ENCODE peak calls at places on chromosome 18, in five cellular contexts. Q is CD8-positive, alpha-beta memory T cell; A is pancreas; S is colonic mucosa; Z is adipocyte. M is an unnamed sample. For H3K9me3, the result is how much of the 10 kb centered on the place peaks cover.

GRCh38 chr18:50559750-50560680 is at the start of gene MAPK4:
- DNase-seq in Q (no peak), A (peak), S (peak), Z (peak), M (no peak)

GRCh38 chr18:58449366-58449935 is 179.4 kb downstream of the ALPK2 start:
- DNase-seq in Q (no peak), A (no peak), S (no peak), Z (no peak), M (no peak)

GRCh38 chr18:5891361-5892215 is 3.7 kb downstream of the TMEM200C start:
- DNase-seq in Q (no peak), A (peak), S (no peak), Z (no peak), M (no peak)

GRCh38 chr18:24071779-24072178 is 57.2 kb downstream of the TTC39C start:
- DNase-seq in Q (no peak), A (no peak), S (no peak), Z (no peak), M (no peak)

GRCh38 chr18:25516747-25517498 is 165.0 kb upstream of the ZNF521 start:
- DNase-seq in Q (no peak), A (no peak), S (no peak), Z (peak), M (no peak)

GRCh38 chr18:9788140-9788539 is 80.0 kb downstream of the RAB31 start:
- DNase-seq in Q (no peak), A (no peak), S (no peak), Z (no peak), M (no peak)

GRCh38 chr18:657311-657997 is at the start of gene TYMS:
- DNase-seq in Q (peak), A (peak), S (peak), Z (peak), M (no peak)

GRCh38 chr18:51430538-51430937 is 233.1 kb upstream of the MEX3C start:
- DNase-seq in Q (no peak), A (no peak), S (no peak), Z (no peak), M (no peak)

GRCh38 chr18:21129586-21130216 is 18.1 kb upstream of the ROCK1 start:
- DNase-seq in Q (no peak), A (no peak), S (no peak), Z (peak), M (no peak)

GRCh38 chr18:44969214-44969842 is 288.6 kb downstream of the SETBP1 start:
- DNase-seq in Q (no peak), A (no peak), S (no peak), Z (peak), M (no peak)

GRCh38 chr18:80033181-80034067 is 810 bp upstream of the RBFA start:
- DNase-seq in Q (peak), A (no peak), S (no peak), Z (no peak), M (no peak)

GRCh38 chr18:58239879-58240278 is 195.9 kb downstream of the NEDD4L start:
- DNase-seq in Q (no peak), A (no peak), S (no peak), Z (no peak), M (no peak)

GRCh38 chr18:12305930-12306629 is 2.0 kb upstream of the TUBB6 start:
- DNase-seq in Q (no peak), A (no peak), S (no peak), Z (no peak), M (no peak)

GRCh38 chr18:28015671-28016070 is 161.3 kb downstream of the CDH2 start:
- DNase-seq in Q (no peak), A (no peak), S (no peak), Z (no peak), M (no peak)

GRCh38 chr18:1848716-1849115 is 722.6 kb downstream of the METTL4 start:
- DNase-seq in Q (no peak), A (no peak), S (no peak), Z (no peak), M (no peak)

GRCh38 chr18:67519582-67519981 is 3.1 kb upstream of the DSEL start:
- DNase-seq in Q (no peak), A (no peak), S (no peak), Z (peak), M (no peak)

GRCh38 chr18:64966667-64967066 is 784.1 kb upstream of the CDH7 start:
- DNase-seq in Q (no peak), A (no peak), S (no peak), Z (no peak), M (no peak)

GRCh38 chr18:23380001-23380550 is 73.0 kb upstream of the RIOK3 start:
- DNase-seq in Q (no peak), A (no peak), S (no peak), Z (no peak), M (no peak)

GRCh38 chr18:7233398-7233797 is 2.5 kb downstream of the LRRC30 start:
- DNase-seq in Q (no peak), A (no peak), S (no peak), Z (no peak), M (no peak)

GRCh38 chr18:35581555-35582309 is at the start of gene GALNT1:
- DNase-seq in Q (peak), A (peak), S (peak), Z (peak), M (no peak)

GRCh38 chr18:63831080-63831788 is 56.0 kb downstream of the SERPINB7 start:
- DNase-seq in Q (no peak), A (no peak), S (no peak), Z (peak), M (no peak)

GRCh38 chr18:76859474-76860339 is 37.4 kb downstream of the ZNF236 start:
- DNase-seq in Q (peak), A (no peak), S (no peak), Z (no peak), M (peak)

GRCh38 chr18:48838921-48839818 is 111.6 kb downstream of the SMAD7 start:
- DNase-seq in Q (no peak), A (peak), S (no peak), Z (peak), M (no peak)

GRCh38 chr18:80159713-80160636 is 50.9 kb downstream of the ADNP2 start:
- DNase-seq in Q (peak), A (peak), S (no peak), Z (peak), M (no peak)

GRCh38 chr18:24011095-24011917 is 3.2 kb upstream of the TTC39C start:
- DNase-seq in Q (peak), A (no peak), S (no peak), Z (no peak), M (no peak)

GRCh38 chr18:75574197-75574596 is 146.7 kb upstream of the SMIM21 start:
- DNase-seq in Q (no peak), A (no peak), S (no peak), Z (no peak), M (no peak)

GRCh38 chr18:76885011-76885410 is 62.7 kb downstream of the ZNF236 start:
- DNase-seq in Q (no peak), A (no peak), S (no peak), Z (no peak), M (no peak)

GRCh38 chr18:50649821-50650220 is 89.9 kb downstream of the MAPK4 start:
- DNase-seq in Q (no peak), A (no peak), S (no peak), Z (no peak), M (no peak)

GRCh38 chr18:48412339-48412929 is 3.3 kb upstream of the ZBTB7C start:
- DNase-seq in Q (no peak), A (no peak), S (peak), Z (peak), M (no peak)

GRCh38 chr18:8662574-8663255 is 42.6 kb upstream of the MTCL1 start:
- DNase-seq in Q (no peak), A (no peak), S (no peak), Z (no peak), M (no peak)

GRCh38 chr18:5468394-5468793 is 75.4 kb downstream of the EPB41L3 start:
- DNase-seq in Q (no peak), A (no peak), S (no peak), Z (no peak), M (no peak)

DNA sequence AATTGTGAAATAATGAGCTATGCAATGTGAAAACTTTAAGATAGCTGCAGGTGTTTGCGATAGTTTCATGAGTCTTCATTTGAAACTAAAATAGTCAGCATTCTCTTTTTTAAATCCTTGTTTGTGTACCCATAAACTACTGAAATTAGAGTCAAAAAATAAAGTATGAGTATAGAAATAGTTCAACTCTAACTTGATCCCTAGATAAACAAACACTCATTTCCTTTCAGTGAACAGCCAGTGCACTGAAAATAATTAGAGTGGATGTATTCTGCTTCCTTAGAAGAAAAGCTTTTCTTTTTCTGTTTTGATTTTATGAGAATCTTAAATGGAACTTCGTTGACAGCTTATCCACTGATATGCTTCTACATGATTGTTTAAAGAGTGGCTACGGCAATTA is 1033.4 kb downstream of the SOCS6 start:
- DNase-seq in Q (no peak), A (no peak), S (no peak), Z (no peak), M (no peak)
- H3K9me3 ChIP-seq in Q (under half), A (under half), S (under half), Z (under half), M (under half)

DNA sequence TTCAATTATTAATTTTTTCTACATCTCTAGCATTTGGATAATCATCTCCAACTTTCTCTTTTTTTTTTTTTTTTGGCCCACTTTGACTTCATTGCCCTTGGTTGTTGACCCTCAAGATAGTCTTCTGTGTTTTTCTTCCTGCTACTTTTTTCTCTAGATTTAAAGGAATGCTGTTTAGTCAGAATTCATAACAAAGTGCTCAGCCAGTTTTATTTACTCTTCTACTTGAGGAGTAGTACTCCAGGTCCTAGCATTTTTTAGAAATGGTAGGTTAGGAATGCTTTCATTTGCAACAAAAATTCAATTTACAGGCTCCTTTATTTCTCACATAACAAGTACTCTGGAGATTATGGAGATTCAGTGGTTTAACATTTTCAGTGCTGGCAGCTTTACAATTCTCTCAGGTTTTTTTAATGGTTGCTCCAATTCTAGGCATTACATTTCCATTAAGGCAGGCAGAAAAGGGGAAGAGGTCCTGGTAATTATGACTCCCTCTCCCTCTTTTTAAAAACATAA is 58.2 kb downstream of the KIAA1328 start:
- DNase-seq in Q (no peak), A (no peak), S (no peak), Z (no peak), M (no peak)
- H3K9me3 ChIP-seq in Q (under half), A (under half), S (under half), Z (under half), M (under half)

GRCh38 chr18:77985486-77985885 is 735.8 kb downstream of the GALR1 start:
- DNase-seq in Q (no peak), A (no peak), S (no peak), Z (no peak), M (no peak)
- H3K9me3 ChIP-seq in Q (under half), A (under half), S (under half), Z (under half), M (under half)

DNA sequence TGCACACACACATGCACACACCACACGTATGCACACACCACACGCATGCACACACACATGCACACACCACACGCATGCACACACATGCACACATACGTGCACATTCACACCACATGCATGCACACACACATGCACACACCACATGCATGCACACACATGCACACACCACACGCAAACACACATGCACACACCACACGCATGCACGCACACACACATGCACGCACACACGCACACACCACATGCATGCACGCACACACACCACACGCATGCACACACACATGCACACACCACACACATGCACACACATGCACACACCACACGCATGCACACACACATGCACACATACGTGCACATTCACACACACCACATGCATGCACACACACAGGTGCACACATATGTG is 169.8 kb upstream of the SALL3 start:
- DNase-seq in Q (no peak), A (peak), S (no peak), Z (no peak), M (no peak)
- H3K9me3 ChIP-seq in Q (under half), A (under half), S (under half), Z (under half), M (under half)

DNA sequence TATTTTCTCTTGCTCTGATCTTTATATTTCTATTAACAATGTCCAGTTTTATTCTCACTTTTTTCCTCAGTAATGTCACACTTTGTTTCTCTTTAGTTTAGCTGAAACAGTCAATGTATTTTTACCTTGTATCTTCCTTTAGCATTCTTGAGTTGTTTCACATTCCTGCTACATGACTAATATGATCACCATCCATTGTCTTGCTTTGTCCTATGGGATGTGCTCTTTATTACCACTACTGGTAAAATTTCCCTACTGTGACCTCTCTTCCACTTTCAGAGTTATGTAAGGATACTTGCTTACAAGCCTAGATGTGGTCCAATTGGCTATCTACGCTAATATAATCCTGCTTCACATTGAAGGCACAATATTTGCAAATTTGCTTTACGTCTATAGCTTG is 457.9 kb downstream of the PIK3C3 start:
- DNase-seq in Q (no peak), A (no peak), S (no peak), Z (no peak), M (no peak)
- H3K9me3 ChIP-seq in Q (under half), A (under half), S (under half), Z (under half), M (under half)

GRCh38 chr18:14921547-14921946 is 173.6 kb downstream of the ANKRD30B start:
- DNase-seq in Q (no peak), A (no peak), S (peak), Z (no peak), M (no peak)
- H3K9me3 ChIP-seq in Q (under half), A (under half), S (under half), Z (under half), M (under half)

GRCh38 chr18:78927156-78927555 is 52.5 kb upstream of the SALL3 start:
- DNase-seq in Q (no peak), A (no peak), S (no peak), Z (no peak), M (no peak)

GRCh38 chr18:78927616-78928015 is 52.0 kb upstream of the SALL3 start:
- DNase-seq in Q (no peak), A (no peak), S (no peak), Z (no peak), M (no peak)

GRCh38 chr18:78929502-78929901 is 50.1 kb upstream of the SALL3 start:
- DNase-seq in Q (no peak), A (no peak), S (no peak), Z (no peak), M (no peak)

GRCh38 chr18:78926243-78926615 is 53.4 kb upstream of the SALL3 start:
- DNase-seq in Q (no peak), A (no peak), S (no peak), Z (no peak), M (no peak)

DNA sequence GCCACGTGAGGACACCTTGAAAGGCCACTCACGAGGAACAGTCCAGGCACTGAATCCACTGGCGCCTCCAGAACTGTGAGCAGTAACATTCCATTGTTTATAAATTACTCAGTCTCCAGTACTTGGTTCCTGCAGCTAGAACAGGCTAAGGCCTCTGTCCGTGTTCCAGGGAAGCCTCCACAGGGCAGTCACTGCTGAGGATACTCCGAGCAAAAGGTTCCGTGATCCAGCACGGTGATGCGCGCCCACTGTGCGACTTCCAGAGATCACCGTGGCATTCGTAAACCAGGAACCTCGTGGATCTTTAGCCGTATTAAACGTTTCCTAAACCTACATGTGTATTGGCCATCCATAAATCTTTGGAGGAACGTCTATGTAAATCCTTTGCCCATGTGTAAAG is 51.5 kb upstream of the SALL3 start:
- DNase-seq in Q (no peak), A (no peak), S (no peak), Z (no peak), M (no peak)
- H3K9me3 ChIP-seq in Q (under half), A (under half), S (under half), Z (under half), M (under half)